ENCODE peak calls at places on chromosomes 5 and 9, in ten cellular contexts. M is stomach, D is thyroid gland, L is lower leg skin, Z is erythroblast, W is endothelial cell of umbilical vein, R is NB4, F is ovary, N is IMR-90, G is body of pancreas. H is an unnamed sample.

GRCh38 chr5:75167345-75167744 is 69.3 kb downstream of the ANKRD31 start:
- DNase-seq in M (no peak), D (no peak), L (no peak), Z (no peak), W (no peak), R (no peak), F (no peak), N (no peak), G (no peak), H (peak; percentile 7)

GRCh38 chr5:74543162-74543995 is 97.1 kb downstream of the ENC1 start:
- DNase-seq in M (no peak), D (peak; percentile 19), L (peak; percentile 51), Z (no peak), W (peak; percentile 77), R (peak; percentile 9), F (no peak), N (peak; percentile 80), G (peak; percentile 78), H (peak; percentile 65)

GRCh38 chr9:115115117-115115880 is 2.7 kb downstream of the TNC start:
- DNase-seq in M (no peak), D (no peak), L (no peak), Z (no peak), W (no peak), R (no peak), F (no peak), N (peak; percentile 44), G (no peak), H (peak; percentile 25)

GRCh38 chr5:52665544-52665943 is 122.2 kb upstream of the ITGA1 start:
- DNase-seq in M (no peak), D (no peak), L (no peak), Z (no peak), W (peak; percentile 33), R (no peak), F (no peak), N (peak; percentile 1), G (peak; percentile 8), H (no peak)

GRCh38 chr5:138438724-138439536 is at the start of gene REEP2:
- DNase-seq in M (peak; percentile 55), D (peak; percentile 57), L (no peak), Z (peak; percentile 79), W (peak; percentile 42), R (peak; percentile 78), F (peak; percentile 47), N (peak; percentile 47), G (peak; percentile 30), H (peak; percentile 76)

GRCh38 chr5:158382473-158382872 is 523.5 kb upstream of the CLINT1 start:
- DNase-seq in M (no peak), D (peak; percentile 62), L (peak; percentile 86), Z (peak; percentile 3), W (peak; percentile 83), R (peak; percentile 95), F (peak; percentile 72), N (peak; percentile 97), G (peak; percentile 77), H (peak; percentile 43)

GRCh38 chr5:122311400-122311887 is 593 bp upstream of the SNCAIP start:
- DNase-seq in M (no peak), D (peak; percentile 12), L (no peak), Z (no peak), W (peak; percentile 47), R (no peak), F (peak; percentile 61), N (no peak), G (no peak), H (no peak)

GRCh38 chr5:108521841-108522506 is 140.1 kb upstream of the FBXL17 start:
- DNase-seq in M (no peak), D (no peak), L (peak; percentile 16), Z (peak; percentile 67), W (peak; percentile 71), R (peak; percentile 60), F (no peak), N (peak; percentile 72), G (peak; percentile 44), H (peak; percentile 7)

GRCh38 chr5:108727639-108728565 is 19.8 kb upstream of the FER start:
- DNase-seq in M (peak; percentile 93), D (peak; percentile 94), L (peak; percentile 89), Z (peak; percentile 93), W (peak; percentile 92), R (peak; percentile 91), F (peak; percentile 91), N (peak; percentile 89), G (peak; percentile 93), H (peak; percentile 78)

GRCh38 chr5:57209316-57210040 is 35.6 kb downstream of the GPBP1 start:
- DNase-seq in M (no peak), D (no peak), L (no peak), Z (no peak), W (no peak), R (peak; percentile 54), F (no peak), N (peak; percentile 28), G (no peak), H (no peak)

GRCh38 chr9:120009856-120010255 is 570.1 kb downstream of the CDK5RAP2 start:
- DNase-seq in M (peak; percentile 65), D (no peak), L (no peak), Z (no peak), W (no peak), R (no peak), F (no peak), N (no peak), G (no peak), H (no peak)

GRCh38 chr9:34256987-34257585 is 72.0 kb downstream of the KIF24 start:
- DNase-seq in M (no peak), D (no peak), L (peak; percentile 46), Z (no peak), W (no peak), R (no peak), F (no peak), N (no peak), G (no peak), H (no peak)

GRCh38 chr5:26894719-26895263 is 143.6 kb downstream of the CDH9 start:
- DNase-seq in M (no peak), D (no peak), L (no peak), Z (no peak), W (no peak), R (no peak), F (no peak), N (no peak), G (no peak), H (peak; percentile 3)

GRCh38 chr5:119398713-119399492 is 43.1 kb downstream of the TNFAIP8 start:
- DNase-seq in M (peak; percentile 68), D (peak; percentile 89), L (peak; percentile 75), Z (no peak), W (no peak), R (no peak), F (no peak), N (no peak), G (peak; percentile 57), H (no peak)

GRCh38 chr5:151078490-151079262 is 2.2 kb downstream of the TNIP1 start:
- DNase-seq in M (no peak), D (no peak), L (no peak), Z (no peak), W (no peak), R (peak; percentile 32), F (no peak), N (no peak), G (peak; percentile 54), H (no peak)

GRCh38 chr5:151081426-151082273 is 816 bp upstream of the TNIP1 start:
- DNase-seq in M (no peak), D (no peak), L (no peak), Z (peak; percentile 73), W (no peak), R (peak; percentile 48), F (no peak), N (peak; percentile 72), G (no peak), H (no peak)

GRCh38 chr5:151079838-151080619 is 805 bp downstream of the TNIP1 start:
- DNase-seq in M (no peak), D (no peak), L (no peak), Z (peak; percentile 58), W (peak; percentile 79), R (peak; percentile 28), F (no peak), N (peak; percentile 82), G (no peak), H (no peak)

GRCh38 chr5:151082274-151082902 is 1.6 kb upstream of the TNIP1 start:
- DNase-seq in M (no peak), D (no peak), L (no peak), Z (peak; percentile 56), W (no peak), R (peak; percentile 32), F (no peak), N (peak; percentile 37), G (no peak), H (no peak)

GRCh38 chr5:151080620-151081425 is at the start of gene TNIP1:
- DNase-seq in M (peak; percentile 96), D (peak; percentile 92), L (peak; percentile 90), Z (peak; percentile 97), W (peak; percentile 92), R (peak; percentile 95), F (peak; percentile 94), N (peak; percentile 88), G (peak; percentile 94), H (peak; percentile 79)
- TF ChIP-seq POLR2A in M (no peak), D (peak; percentile 80), L (no peak), Z (peak; percentile 87), W (peak; percentile 57), R (peak; percentile 42), F (peak; percentile 92), N (peak; percentile 84), G (peak; percentile 73), H (peak; percentile 31)

GRCh38 chr9:133144142-133144886 is 19.4 kb downstream of the GBGT1 start:
- DNase-seq in M (peak; percentile 86), D (peak; percentile 83), L (no peak), Z (peak; percentile 88), W (peak; percentile 69), R (peak; percentile 81), F (peak; percentile 73), N (peak; percentile 51), G (peak; percentile 86), H (peak; percentile 89)
- TF ChIP-seq POLR2A in M (no peak), D (no peak), L (no peak), Z (peak; percentile 55), W (no peak), R (no peak), F (peak; percentile 22), N (no peak), G (no peak), H (no peak)

DNA sequence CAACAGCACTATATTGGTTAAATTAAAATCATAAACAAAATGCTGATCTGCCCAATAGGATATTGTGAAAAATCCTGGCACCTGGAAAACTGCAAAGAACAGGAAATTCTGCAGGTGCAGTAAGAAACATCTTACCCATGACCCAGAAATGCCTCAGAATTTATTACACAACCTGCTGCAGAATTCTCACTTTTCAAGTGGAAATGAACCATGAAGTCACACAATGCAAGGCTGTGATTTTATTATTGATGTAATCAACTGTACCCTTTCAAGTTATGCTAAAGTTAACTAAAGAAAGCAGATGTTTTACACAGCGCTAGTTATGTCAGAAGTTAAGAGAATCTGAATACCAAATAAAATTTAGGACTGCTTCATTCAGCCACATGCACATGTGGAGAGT is 6.0 kb downstream of the STRBP start:
- DNase-seq in M (no peak), D (no peak), L (no peak), Z (no peak), W (no peak), R (no peak), F (no peak), N (no peak), G (peak; percentile 3), H (no peak)
- TF ChIP-seq POLR2A in M (no peak), D (no peak), L (no peak), Z (no peak), W (no peak), R (no peak), F (no peak), N (no peak), G (no peak), H (no peak)

DNA sequence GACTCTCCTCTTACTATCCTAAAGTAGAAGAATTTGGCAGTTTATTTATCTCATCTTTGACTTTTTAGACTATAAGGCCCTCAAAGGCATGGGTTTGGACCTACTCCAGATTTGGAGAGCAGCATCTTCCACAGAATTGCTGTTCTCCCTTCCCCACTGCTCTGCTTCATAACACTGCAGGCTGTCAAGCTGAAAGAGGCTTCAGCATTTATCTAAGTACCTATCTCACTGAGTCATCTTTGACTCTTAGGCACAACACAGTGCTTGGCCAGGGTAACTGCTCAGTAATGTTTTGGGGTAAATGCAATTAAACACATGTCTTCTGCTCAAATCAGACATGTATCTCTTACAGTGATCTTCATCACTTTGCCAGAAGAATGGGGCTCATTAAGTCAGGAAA is 60.6 kb downstream of the GRIN3A start:
- DNase-seq in M (no peak), D (no peak), L (no peak), Z (peak; percentile 44), W (no peak), R (no peak), F (no peak), N (no peak), G (no peak), H (no peak)
- TF ChIP-seq POLR2A in M (no peak), D (no peak), L (no peak), Z (no peak), W (no peak), R (no peak), F (no peak), N (no peak), G (no peak), H (no peak)